ENCODE peak calls at places on chromosomes 13 and 19, in eight cellular contexts. H is transverse colon, X is IMR-90, L is breast epithelium, O is psoas muscle, V is tibial artery, K is dorsolateral prefrontal cortex, M is stomach. Y is an unnamed sample. For H3K27me3, the result is how much of the 10 kb centered on the place peaks cover.

GRCh38 chr19:18282021-18282787 is 782 bp upstream of the JUND start:
- DNase-seq in H (no peak), X (no peak), L (peak), O (no peak), V (peak), K (no peak), M (no peak), Y (no peak)

GRCh38 chr19:13195678-13196077 is 45.5 kb downstream of the IER2 start:
- DNase-seq in H (peak), X (no peak), L (no peak), O (no peak), V (no peak), K (no peak), M (peak), Y (no peak)

GRCh38 chr13:102561933-102562332 is 34.9 kb upstream of the TPP2 start:
- DNase-seq in H (no peak), X (no peak), L (no peak), O (no peak), V (no peak), K (no peak), M (no peak), Y (no peak)

GRCh38 chr19:4909172-4909896 is at the start of gene UHRF1:
- DNase-seq in H (peak), X (no peak), L (no peak), O (no peak), V (no peak), K (no peak), M (no peak), Y (no peak)

GRCh38 chr19:21593934-21594844 is 88.8 kb downstream of the ZNF429 start:
- DNase-seq in H (no peak), X (no peak), L (no peak), O (peak), V (no peak), K (no peak), M (no peak), Y (no peak)

GRCh38 chr19:18021121-18021755 is 13.3 kb downstream of the ARRDC2 start:
- DNase-seq in H (peak), X (peak), L (peak), O (peak), V (peak), K (peak), M (peak), Y (no peak)

GRCh38 chr13:57345526-57345925 is 178.5 kb downstream of the PRR20E start:
- DNase-seq in H (no peak), X (no peak), L (no peak), O (no peak), V (no peak), K (no peak), M (no peak), Y (no peak)

GRCh38 chr19:46180701-46181385 is 32.8 kb downstream of the IGFL2 start:
- DNase-seq in H (no peak), X (peak), L (no peak), O (no peak), V (peak), K (no peak), M (no peak), Y (no peak)

GRCh38 chr19:9324584-9324962 is 594 bp downstream of the ZNF559 start:
- DNase-seq in H (no peak), X (no peak), L (no peak), O (no peak), V (no peak), K (no peak), M (no peak), Y (no peak)

GRCh38 chr13:40439928-40440327 is 226.5 kb downstream of the FOXO1 start:
- DNase-seq in H (no peak), X (no peak), L (no peak), O (peak), V (peak), K (no peak), M (no peak), Y (no peak)

GRCh38 chr13:33321686-33322473 is 36.3 kb upstream of the STARD13 start:
- DNase-seq in H (no peak), X (peak), L (no peak), O (no peak), V (no peak), K (no peak), M (no peak), Y (no peak)

DNA sequence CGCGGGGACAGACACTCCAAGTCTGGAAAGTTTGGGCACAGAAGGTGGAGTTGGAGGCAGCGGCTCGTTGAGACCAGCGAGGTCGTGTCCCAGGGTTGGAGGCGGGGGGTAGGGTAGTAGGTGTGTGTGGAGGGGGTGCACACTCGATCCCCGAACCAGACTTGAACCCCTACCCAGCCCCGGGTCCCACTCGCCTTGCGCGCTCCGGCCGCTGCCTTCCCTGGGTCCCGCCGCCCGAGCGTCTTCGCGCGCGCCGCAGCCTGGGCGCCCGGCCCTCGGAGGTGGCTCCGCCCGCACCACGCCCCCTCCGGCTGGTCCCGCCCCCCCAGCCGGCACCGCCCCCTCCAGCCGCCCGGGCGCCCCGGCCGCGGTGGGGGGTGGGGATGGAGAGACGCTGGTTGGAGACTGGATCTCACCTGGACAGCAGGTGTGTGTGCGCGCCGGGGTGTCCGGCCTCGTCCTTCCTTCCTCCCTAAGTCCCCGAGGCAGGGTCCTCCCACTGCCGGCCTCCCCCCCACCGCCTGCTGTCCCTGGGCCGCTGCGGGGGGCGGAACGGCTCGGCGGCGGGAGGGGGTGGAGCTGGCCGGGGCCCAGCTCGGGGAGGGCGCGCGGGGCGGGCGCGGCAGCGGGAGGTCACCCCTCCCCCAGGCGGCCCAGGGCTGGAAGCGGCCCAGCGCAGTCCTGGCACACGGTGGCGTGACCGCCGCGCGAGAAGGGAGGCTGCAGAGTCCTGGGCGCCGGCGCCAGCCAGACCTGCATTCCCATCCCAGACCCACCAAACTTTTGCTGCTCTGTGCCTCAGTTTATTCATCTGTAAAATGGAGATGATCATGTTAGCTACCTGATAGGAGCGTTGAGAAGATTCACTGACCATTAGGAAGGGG is at the start of gene KANK2:
- DNase-seq in H (peak), X (peak), L (peak), O (peak), V (peak), K (peak), M (peak), Y (no peak)
- TF ChIP-seq CTCF in H (no peak), X (no peak), L (no peak), O (no peak), V (peak), K (peak), M (peak), Y (no peak)

GRCh38 chr13:99895428-99895998 is 76.1 kb downstream of the ZIC5 start:
- DNase-seq in H (no peak), X (no peak), L (no peak), O (no peak), V (no peak), K (no peak), M (no peak), Y (no peak)
- H3K27me3 ChIP-seq in H (half or more), X (half or more), L (under half), O (half or more), V (under half), K (under half), M (half or more), Y (under half)

GRCh38 chr13:26616126-26616525 is 58.6 kb downstream of the WASF3 start:
- DNase-seq in H (no peak), X (peak), L (no peak), O (no peak), V (no peak), K (no peak), M (no peak), Y (no peak)
- H3K4me3 ChIP-seq in H (no peak), X (no peak), L (no peak), O (no peak), V (no peak), K (no peak), M (no peak), Y (no peak)

DNA sequence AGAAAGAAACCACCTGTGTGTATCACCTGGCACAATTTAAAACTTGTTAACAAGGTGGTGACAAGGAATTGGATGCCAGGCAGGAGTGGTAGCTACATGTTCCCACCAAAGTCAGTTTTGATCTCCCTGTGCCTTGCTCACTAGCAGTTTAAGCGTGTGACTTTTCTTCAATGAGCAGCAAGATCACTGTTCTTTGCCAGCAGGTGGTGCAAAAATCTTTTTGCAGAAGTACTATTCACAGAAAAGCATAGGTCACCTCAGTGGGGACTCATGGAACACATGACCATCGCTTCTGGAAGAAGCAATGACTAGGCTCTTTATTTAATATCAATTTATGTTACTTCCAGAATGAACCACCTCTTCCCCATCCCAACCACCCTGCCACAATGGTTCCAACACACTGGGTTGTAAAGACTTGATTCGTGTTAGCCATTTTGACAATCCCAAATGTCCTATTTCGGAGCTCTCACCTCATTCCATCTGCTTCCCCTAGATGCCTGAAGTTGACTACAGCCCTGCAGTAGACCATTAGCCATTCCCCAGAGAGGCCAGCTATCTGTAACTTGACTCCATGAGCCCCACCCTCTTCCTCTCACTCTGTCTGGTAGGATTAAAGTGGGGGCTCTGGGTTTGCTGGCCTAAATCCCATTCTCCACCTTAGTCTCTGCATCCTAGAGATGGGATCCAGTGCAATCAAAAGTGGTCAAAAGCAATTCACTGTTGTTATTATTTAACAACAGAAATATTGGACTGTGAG is 59.1 kb upstream of the TNFRSF19 start:
- DNase-seq in H (no peak), X (peak), L (no peak), O (no peak), V (no peak), K (no peak), M (no peak), Y (no peak)
- TF ChIP-seq CTCF in H (no peak), X (peak), L (peak), O (peak), V (no peak), K (peak), M (no peak), Y (peak)